ENCODE peak calls at places on chromosomes 7 and 10, in four cellular contexts. One of them, this sample, is unnamed.

GRCh38 chr7:8443871-8444756 is 10.7 kb downstream of the NXPH1 start:
- DNase-seq in K562: no peak
- DNase-seq in sigmoid colon: no peak
- DNase-seq in GM12891: no peak
- DNase-seq in this sample: no peak

GRCh38 chr7:37495574-37496184 is 47.0 kb upstream of the ELMO1 start:
- DNase-seq in GM12891: no peak
- DNase-seq in sigmoid colon: no peak
- DNase-seq in K562: peak; percentile 11
- DNase-seq in this sample: no peak

GRCh38 chr10:22670796-22671195 is 43.6 kb downstream of the PIP4K2A start:
- DNase-seq in sigmoid colon: no peak
- DNase-seq in K562: no peak
- DNase-seq in GM12891: no peak
- DNase-seq in this sample: no peak

GRCh38 chr7:98289333-98289875 is 7.9 kb downstream of the BRI3 start:
- DNase-seq in GM12891: no peak
- DNase-seq in sigmoid colon: no peak
- DNase-seq in K562: no peak
- DNase-seq in this sample: no peak

GRCh38 chr10:75187961-75188426 is 22.6 kb upstream of the VDAC2 start:
- DNase-seq in K562: peak; percentile 70
- DNase-seq in GM12891: peak; percentile 53
- DNase-seq in sigmoid colon: no peak
- DNase-seq in this sample: peak; percentile 41

GRCh38 chr7:107691713-107692112 is 31.1 kb downstream of the SLC26A4 start:
- DNase-seq in sigmoid colon: no peak
- DNase-seq in K562: no peak
- DNase-seq in GM12891: no peak
- DNase-seq in this sample: no peak

GRCh38 chr7:36962367-36962766 is 238.1 kb upstream of the AOAH start:
- DNase-seq in GM12891: no peak
- DNase-seq in sigmoid colon: no peak
- DNase-seq in K562: no peak
- DNase-seq in this sample: no peak

GRCh38 chr7:118755067-118755625 is 530.6 kb downstream of the ANKRD7 start:
- DNase-seq in K562: no peak
- DNase-seq in sigmoid colon: no peak
- DNase-seq in GM12891: no peak
- DNase-seq in this sample: no peak

GRCh38 chr10:80612261-80612660 is 74.6 kb downstream of the SH2D4B start:
- DNase-seq in GM12891: no peak
- DNase-seq in K562: no peak
- DNase-seq in sigmoid colon: no peak
- DNase-seq in this sample: no peak

GRCh38 chr10:8424555-8425201 is 370.2 kb downstream of the GATA3 start:
- DNase-seq in K562: no peak
- DNase-seq in GM12891: no peak
- DNase-seq in sigmoid colon: no peak
- DNase-seq in this sample: no peak

GRCh38 chr10:110358278-110358677 is 53.6 kb upstream of the SMNDC1 start:
- DNase-seq in K562: no peak
- DNase-seq in sigmoid colon: no peak
- DNase-seq in GM12891: no peak
- DNase-seq in this sample: no peak

GRCh38 chr7:134780166-134780853 is 876 bp downstream of the CALD1 start:
- DNase-seq in sigmoid colon: no peak
- DNase-seq in K562: no peak
- DNase-seq in GM12891: no peak
- DNase-seq in this sample: no peak

GRCh38 chr7:5291301-5291700 is 8.6 kb downstream of the SLC29A4 start:
- DNase-seq in sigmoid colon: no peak
- DNase-seq in K562: no peak
- DNase-seq in GM12891: no peak
- DNase-seq in this sample: no peak

GRCh38 chr10:87656431-87657072 is 3.1 kb upstream of the PAPSS2 start:
- DNase-seq in GM12891: no peak
- DNase-seq in K562: peak; percentile 56
- DNase-seq in sigmoid colon: no peak
- DNase-seq in this sample: peak; percentile 23

GRCh38 chr10:127887497-127888415 is 5.0 kb downstream of the CLRN3 start:
- DNase-seq in GM12891: no peak
- DNase-seq in K562: no peak
- DNase-seq in sigmoid colon: no peak
- DNase-seq in this sample: no peak

GRCh38 chr10:133231946-133232574 is 2.0 kb downstream of the UTF1 start:
- DNase-seq in sigmoid colon: no peak
- DNase-seq in GM12891: no peak
- DNase-seq in K562: no peak
- DNase-seq in this sample: no peak

GRCh38 chr7:94700926-94701554 is 45.1 kb upstream of the SGCE start:
- DNase-seq in K562: no peak
- DNase-seq in sigmoid colon: no peak
- DNase-seq in GM12891: no peak
- DNase-seq in this sample: no peak

GRCh38 chr7:341841-342638 is 52.1 kb downstream of the FOXL3 start:
- DNase-seq in sigmoid colon: peak; percentile 79
- DNase-seq in GM12891: no peak
- DNase-seq in K562: no peak
- DNase-seq in this sample: no peak

GRCh38 chr10:104259456-104259855 is 4.8 kb downstream of the GSTO1 start:
- DNase-seq in sigmoid colon: no peak
- DNase-seq in K562: no peak
- DNase-seq in GM12891: no peak
- DNase-seq in this sample: no peak

GRCh38 chr10:50279489-50279888 is 28.2 kb upstream of the ASAH2 start:
- DNase-seq in sigmoid colon: no peak
- DNase-seq in K562: peak; percentile 59
- DNase-seq in GM12891: no peak
- DNase-seq in this sample: no peak

GRCh38 chr7:12358694-12359093 is 45.0 kb downstream of the VWDE start:
- DNase-seq in sigmoid colon: no peak
- DNase-seq in GM12891: no peak
- DNase-seq in K562: no peak
- DNase-seq in this sample: no peak

GRCh38 chr7:79868010-79868409 is 266.6 kb upstream of the GNAI1 start:
- DNase-seq in GM12891: no peak
- DNase-seq in sigmoid colon: no peak
- DNase-seq in K562: no peak
- DNase-seq in this sample: no peak

GRCh38 chr10:133391761-133392518 is 2.0 kb upstream of the MTG1 start:
- DNase-seq in K562: no peak
- DNase-seq in sigmoid colon: peak; percentile 56
- DNase-seq in GM12891: no peak
- DNase-seq in this sample: no peak

GRCh38 chr7:135645296-135645904 is 16.9 kb upstream of the STMP1 start:
- DNase-seq in K562: peak; percentile 42
- DNase-seq in sigmoid colon: no peak
- DNase-seq in GM12891: no peak
- DNase-seq in this sample: no peak

GRCh38 chr10:71347587-71348395 is 28.7 kb downstream of the SLC29A3 start:
- DNase-seq in sigmoid colon: no peak
- DNase-seq in GM12891: no peak
- DNase-seq in K562: no peak
- DNase-seq in this sample: no peak

GRCh38 chr7:106217089-106217542 is 67.7 kb downstream of the NAMPT start:
- DNase-seq in sigmoid colon: peak; percentile 83
- DNase-seq in GM12891: no peak
- DNase-seq in K562: peak; percentile 25
- DNase-seq in this sample: no peak

GRCh38 chr10:23826399-23826798 is 382.5 kb upstream of the KIAA1217 start:
- DNase-seq in K562: no peak
- DNase-seq in sigmoid colon: no peak
- DNase-seq in GM12891: peak; percentile 3
- DNase-seq in this sample: no peak

GRCh38 chr10:4686644-4686996 is 139.4 kb upstream of the AKR1E2 start:
- DNase-seq in K562: no peak
- DNase-seq in sigmoid colon: no peak
- DNase-seq in GM12891: no peak
- DNase-seq in this sample: no peak

GRCh38 chr7:112263519-112263918 is 57.0 kb downstream of the ZNF277 start:
- DNase-seq in K562: no peak
- DNase-seq in GM12891: no peak
- DNase-seq in sigmoid colon: no peak
- DNase-seq in this sample: no peak

GRCh38 chr7:136163333-136163732 is 186.2 kb upstream of the MTPN start:
- DNase-seq in GM12891: no peak
- DNase-seq in K562: no peak
- DNase-seq in sigmoid colon: no peak
- DNase-seq in this sample: no peak

GRCh38 chr7:120332433-120332832 is 59.5 kb downstream of the KCND2 start:
- DNase-seq in sigmoid colon: no peak
- DNase-seq in GM12891: no peak
- DNase-seq in K562: no peak
- DNase-seq in this sample: no peak

GRCh38 chr10:62992145-62992721 is 140.9 kb upstream of the NRBF2 start:
- DNase-seq in sigmoid colon: no peak
- DNase-seq in K562: no peak
- DNase-seq in GM12891: no peak
- DNase-seq in this sample: no peak
- TF ChIP-seq POLR2AphosphoS5 in sigmoid colon: no peak
- TF ChIP-seq POLR2AphosphoS5 in K562: no peak
- TF ChIP-seq POLR2AphosphoS5 in GM12891: no peak
- TF ChIP-seq POLR2AphosphoS5 in this sample: no peak

DNA sequence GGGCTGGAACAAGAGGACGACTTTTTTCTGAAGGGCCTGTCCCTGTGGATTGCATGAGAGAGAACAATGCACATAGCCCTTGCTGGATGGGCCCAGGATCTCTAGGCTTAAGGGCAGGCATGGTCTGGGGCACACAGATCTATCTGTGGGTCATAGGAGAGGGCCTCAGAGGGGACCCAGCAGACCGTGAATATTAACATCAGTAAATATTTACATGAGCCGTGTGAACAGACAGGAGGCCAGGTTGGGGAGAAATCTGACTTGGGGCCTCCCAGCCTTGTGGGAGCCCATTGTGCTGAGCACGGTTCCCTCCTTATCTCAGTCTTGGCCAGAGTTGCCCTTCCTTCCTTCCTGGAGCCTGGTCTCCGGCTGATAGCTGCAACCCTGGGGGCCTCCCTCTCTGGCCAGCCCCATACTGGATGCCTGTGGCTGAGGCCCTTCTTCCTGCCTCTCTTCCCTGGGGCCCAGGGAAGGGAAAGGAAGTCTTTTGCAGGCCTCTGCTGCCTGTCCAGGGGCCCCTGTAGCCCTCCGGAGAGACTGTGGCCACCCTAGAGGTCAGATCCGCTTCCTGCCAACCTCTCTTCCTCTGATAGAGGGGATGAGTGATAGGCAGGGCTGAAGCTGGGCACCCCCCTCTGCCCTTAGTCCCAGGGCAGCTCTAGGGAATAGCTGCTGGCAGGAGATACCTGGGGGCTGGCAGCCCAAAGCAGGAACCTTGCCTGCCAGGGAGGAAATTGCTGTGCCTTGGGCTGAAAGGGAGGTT is 44.5 kb upstream of the TRIM8 start:
- DNase-seq in sigmoid colon: peak; percentile 55
- DNase-seq in GM12891: no peak
- DNase-seq in K562: peak; percentile 90
- DNase-seq in this sample: no peak
- TF ChIP-seq POLR2AphosphoS5 in sigmoid colon: no peak
- TF ChIP-seq POLR2AphosphoS5 in GM12891: no peak
- TF ChIP-seq POLR2AphosphoS5 in K562: peak; percentile 67
- TF ChIP-seq POLR2AphosphoS5 in this sample: no peak

GRCh38 chr7:41730668-41731067 is 27.8 kb upstream of the INHBA start:
- DNase-seq in GM12891: no peak
- DNase-seq in sigmoid colon: no peak
- DNase-seq in K562: no peak
- DNase-seq in this sample: no peak
- TF ChIP-seq POLR2AphosphoS5 in GM12891: no peak
- TF ChIP-seq POLR2AphosphoS5 in sigmoid colon: no peak
- TF ChIP-seq POLR2AphosphoS5 in K562: no peak
- TF ChIP-seq POLR2AphosphoS5 in this sample: no peak

DNA sequence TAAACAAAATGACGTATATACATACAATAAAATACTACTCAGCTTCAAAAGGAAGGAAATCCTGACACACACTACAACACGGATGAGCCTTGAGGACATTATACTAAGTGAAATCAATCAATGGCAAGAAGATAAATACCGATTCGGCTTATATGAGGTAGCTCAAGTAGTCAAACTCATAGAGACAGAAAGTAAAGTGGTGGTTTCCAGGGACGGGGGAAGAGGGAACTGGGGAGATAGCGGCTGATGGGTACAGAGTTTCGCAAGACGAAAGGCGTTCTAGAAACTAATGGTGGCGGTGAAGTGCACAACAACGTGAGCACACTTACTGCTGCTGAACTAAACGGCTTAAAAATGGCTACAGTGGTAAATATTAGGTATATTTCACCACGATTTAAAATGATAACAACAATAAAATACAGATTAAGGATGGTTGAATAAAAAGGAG is 516.7 kb downstream of the PARD3 start:
- DNase-seq in K562: no peak
- DNase-seq in GM12891: no peak
- DNase-seq in sigmoid colon: no peak
- DNase-seq in this sample: no peak
- TF ChIP-seq POLR2AphosphoS5 in K562: no peak
- TF ChIP-seq POLR2AphosphoS5 in GM12891: no peak
- TF ChIP-seq POLR2AphosphoS5 in sigmoid colon: no peak
- TF ChIP-seq POLR2AphosphoS5 in this sample: no peak

GRCh38 chr7:24408798-24409428 is 124.9 kb downstream of the NPY start:
- DNase-seq in K562: no peak
- DNase-seq in GM12891: no peak
- DNase-seq in sigmoid colon: no peak
- DNase-seq in this sample: no peak

GRCh38 chr7:24406818-24407226 is 122.8 kb downstream of the NPY start:
- DNase-seq in sigmoid colon: no peak
- DNase-seq in GM12891: no peak
- DNase-seq in K562: no peak
- DNase-seq in this sample: no peak

GRCh38 chr7:24407965-24408364 is 124.0 kb downstream of the NPY start:
- DNase-seq in GM12891: no peak
- DNase-seq in K562: no peak
- DNase-seq in sigmoid colon: no peak
- DNase-seq in this sample: no peak

GRCh38 chr7:24411226-24411625 is 127.2 kb downstream of the NPY start:
- DNase-seq in sigmoid colon: no peak
- DNase-seq in GM12891: no peak
- DNase-seq in K562: no peak
- DNase-seq in this sample: no peak

GRCh38 chr7:24409429-24410024 is 125.5 kb downstream of the NPY start:
- DNase-seq in sigmoid colon: no peak
- DNase-seq in GM12891: no peak
- DNase-seq in K562: no peak
- DNase-seq in this sample: no peak
- TF ChIP-seq POLR2AphosphoS5 in sigmoid colon: no peak
- TF ChIP-seq POLR2AphosphoS5 in GM12891: no peak
- TF ChIP-seq POLR2AphosphoS5 in K562: no peak
- TF ChIP-seq POLR2AphosphoS5 in this sample: no peak

DNA sequence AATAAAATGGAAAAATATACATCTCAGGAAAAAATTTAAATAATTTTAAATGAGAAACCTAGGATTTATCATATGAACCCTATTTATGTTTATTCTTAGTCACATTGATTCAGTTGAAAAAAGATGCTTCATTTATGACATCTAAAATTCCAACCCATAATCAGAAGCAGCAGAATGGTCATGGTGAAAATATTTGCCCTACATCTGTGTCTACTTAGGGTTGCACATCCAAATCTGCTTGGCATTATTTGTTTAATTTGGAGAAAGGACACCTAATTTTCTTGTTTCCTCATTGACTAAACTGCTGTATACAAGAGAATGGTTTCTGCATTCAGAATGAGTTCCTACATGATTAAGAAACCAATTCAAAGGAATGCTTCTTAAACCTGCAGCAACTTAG is 72.9 kb upstream of the SKAP2 start:
- DNase-seq in K562: no peak
- DNase-seq in sigmoid colon: no peak
- DNase-seq in GM12891: no peak
- DNase-seq in this sample: no peak
- TF ChIP-seq POLR2AphosphoS5 in K562: no peak
- TF ChIP-seq POLR2AphosphoS5 in sigmoid colon: no peak
- TF ChIP-seq POLR2AphosphoS5 in GM12891: no peak
- TF ChIP-seq POLR2AphosphoS5 in this sample: no peak